ENCODE peak calls at places on chromosomes 2 and 18, in nine cellular contexts. K, X, D, B, V, I, H, S and U are unnamed samples.

GRCh38 chr2:205662389-205662965 is 19.8 kb upstream of the NRP2 start:
- DNase-seq in K (no peak), X (no peak), D (no peak), B (no peak), V (no peak), I (no peak), H (no peak), S (no peak), U (no peak)

GRCh38 chr2:9258501-9258900 is 51.9 kb downstream of the ASAP2 start:
- DNase-seq in K (no peak), X (no peak), D (no peak), B (no peak), V (no peak), I (no peak), H (no peak), S (no peak), U (no peak)

GRCh38 chr2:106127282-106127771 is 66.8 kb downstream of the UXS1 start:
- DNase-seq in K (no peak), X (no peak), D (no peak), B (no peak), V (no peak), I (no peak), H (peak; percentile 30), S (no peak), U (no peak)

GRCh38 chr2:50514881-50515280 is 517.1 kb downstream of the NRXN1 start:
- DNase-seq in K (no peak), X (no peak), D (no peak), B (no peak), V (no peak), I (peak; percentile 93), H (no peak), S (no peak), U (no peak)

GRCh38 chr18:46577546-46577945 is 79.5 kb downstream of the LOXHD1 start:
- DNase-seq in K (no peak), X (no peak), D (no peak), B (no peak), V (no peak), I (no peak), H (no peak), S (no peak), U (no peak)

GRCh38 chr18:70289351-70290330 is 796 bp downstream of the SOCS6 start:
- DNase-seq in K (peak; percentile 39), X (peak; percentile 44), D (no peak), B (no peak), V (peak; percentile 42), I (no peak), H (peak; percentile 52), S (no peak), U (peak; percentile 28)

GRCh38 chr18:23502516-23503037 is 734 bp upstream of the RMC1 start:
- DNase-seq in K (no peak), X (no peak), D (no peak), B (no peak), V (no peak), I (no peak), H (peak; percentile 52), S (no peak), U (no peak)

GRCh38 chr2:28730641-28731146 is 20.9 kb upstream of the PPP1CB start:
- DNase-seq in K (no peak), X (no peak), D (no peak), B (no peak), V (no peak), I (no peak), H (no peak), S (no peak), U (no peak)

GRCh38 chr2:200828572-200829257 is 17.0 kb downstream of the BZW1 start:
- DNase-seq in K (no peak), X (no peak), D (no peak), B (no peak), V (no peak), I (no peak), H (peak; percentile 27), S (no peak), U (no peak)